ENCODE peak calls at places on chromosomes 1 and 21, in six cellular contexts. O is kidney tubule cell, F is lung, A is NCI-H1105, P is NAMALWA, G is heart left ventricle. E is an unnamed sample.

GRCh38 chr1:180042994-180043622 is 88.5 kb downstream of the CEP350 start:
- DNase-seq in F (no peak), A (no peak), G (no peak), O (no peak), P (no peak), E (no peak)

GRCh38 chr1:206112600-206113301 is 4.4 kb downstream of the AVPR1B start:
- DNase-seq in F (peak; percentile 61), A (no peak), G (no peak), O (peak; percentile 45), P (no peak), E (peak; percentile 21)

GRCh38 chr1:57013522-57013921 is 47.7 kb upstream of the C8B start:
- DNase-seq in F (no peak), G (no peak), P (no peak), A (no peak), O (peak; percentile 15), E (peak; percentile 5)

GRCh38 chr1:110230381-110231199 is 20.5 kb downstream of the KCNC4 start:
- DNase-seq in F (no peak), O (no peak), P (no peak), G (no peak), A (no peak), E (no peak)

GRCh38 chr1:10575616-10576015 is 100.9 kb downstream of the PEX14 start:
- DNase-seq in O (peak; percentile 83), A (no peak), P (no peak), G (no peak), F (no peak), E (peak; percentile 74)

GRCh38 chr1:170927955-170928850 is 7.1 kb upstream of the MROH9 start:
- DNase-seq in G (no peak), A (no peak), P (no peak), F (no peak), O (no peak), E (peak; percentile 7)

GRCh38 chr1:27868932-27869718 is 3.2 kb upstream of the THEMIS2 start:
- DNase-seq in O (no peak), G (no peak), F (no peak), A (no peak), P (peak; percentile 55), E (no peak)

GRCh38 chr1:7388141-7388487 is 383.0 kb upstream of the VAMP3 start:
- DNase-seq in A (no peak), G (peak; percentile 25), O (no peak), F (no peak), P (no peak), E (no peak)

GRCh38 chr1:243507001-243507671 is 251.3 kb downstream of the SDCCAG8 start:
- DNase-seq in A (no peak), G (no peak), F (no peak), O (no peak), P (no peak), E (no peak)

GRCh38 chr1:81598623-81599022 is 202.1 kb upstream of the ADGRL2 start:
- DNase-seq in G (no peak), A (no peak), F (no peak), O (no peak), P (no peak), E (no peak)

GRCh38 chr1:226061793-226062557 is 541 bp upstream of the H3-3A start:
- DNase-seq in P (peak; percentile 62), F (peak; percentile 75), A (peak; percentile 47), O (peak; percentile 87), G (peak; percentile 85), E (peak; percentile 47)

GRCh38 chr1:53172751-53173498 is 23.7 kb upstream of the CPT2 start:
- DNase-seq in G (no peak), O (peak; percentile 74), F (no peak), A (no peak), P (peak; percentile 74), E (peak; percentile 41)

GRCh38 chr21:25689226-25689625 is 45.5 kb downstream of the ATP5PF start:
- DNase-seq in F (no peak), O (peak; percentile 2), P (no peak), A (no peak), G (no peak), E (no peak)

GRCh38 chr1:224786533-224787249 is 142.8 kb upstream of the DNAH14 start:
- DNase-seq in F (no peak), O (no peak), G (no peak), P (no peak), A (no peak), E (no peak)

GRCh38 chr1:207883660-207884245 is 27.2 kb downstream of the CD34 start:
- DNase-seq in P (no peak), A (no peak), G (no peak), F (no peak), O (no peak), E (no peak)

GRCh38 chr1:239778221-239778813 is 313.4 kb upstream of the FMN2 start:
- DNase-seq in O (no peak), G (no peak), F (no peak), P (no peak), A (no peak), E (no peak)

GRCh38 chr1:203891950-203892349 is 30.6 kb downstream of the SNRPE start:
- DNase-seq in A (no peak), P (no peak), O (no peak), G (no peak), F (no peak), E (no peak)

GRCh38 chr1:223706077-223706988 is 6.0 kb upstream of the CAPN2 start:
- DNase-seq in A (peak; percentile 51), G (no peak), O (peak; percentile 81), P (no peak), F (peak; percentile 72), E (peak; percentile 81)

GRCh38 chr1:220498188-220498587 is 29.7 kb upstream of the MARK1 start:
- DNase-seq in A (no peak), G (no peak), F (no peak), P (no peak), O (peak; percentile 72), E (peak; percentile 44)

GRCh38 chr1:245654460-245655050 is 499.8 kb downstream of the KIF26B start:
- DNase-seq in F (no peak), O (no peak), G (no peak), A (no peak), P (no peak), E (no peak)

GRCh38 chr21:45170987-45171386 is 96.6 kb downstream of the ADARB1 start:
- DNase-seq in F (no peak), A (no peak), O (no peak), G (no peak), P (no peak), E (no peak)

GRCh38 chr1:163897401-163898169 is 575.8 kb downstream of the NUF2 start:
- DNase-seq in F (no peak), A (no peak), O (no peak), P (no peak), G (peak; percentile 19), E (no peak)

GRCh38 chr1:119453021-119453420 is 38.1 kb downstream of the HSD3B2 start:
- DNase-seq in O (peak; percentile 87), F (no peak), P (no peak), A (no peak), G (no peak), E (peak; percentile 69)

GRCh38 chr1:48099011-48099550 is 101.9 kb upstream of the TRABD2B start:
- DNase-seq in G (no peak), F (no peak), O (no peak), A (no peak), P (no peak), E (no peak)

GRCh38 chr1:24931481-24932221 is 1.6 kb upstream of the RUNX3 start:
- DNase-seq in O (no peak), F (no peak), P (no peak), A (no peak), G (no peak), E (no peak)

GRCh38 chr1:203328714-203329122 is 22.2 kb downstream of the FMOD start:
- DNase-seq in G (no peak), O (peak; percentile 83), F (no peak), A (peak; percentile 45), P (no peak), E (peak; percentile 76)

GRCh38 chr1:218816999-218817398 is 356.7 kb upstream of the LYPLAL1 start:
- DNase-seq in G (no peak), F (no peak), O (no peak), A (no peak), P (no peak), E (no peak)

GRCh38 chr21:34498623-34499022 is 13.4 kb downstream of the KCNE1 start:
- DNase-seq in G (no peak), F (no peak), A (peak; percentile 57), P (no peak), O (no peak), E (no peak)

GRCh38 chr1:204367956-204368355 is 8.2 kb upstream of the PLEKHA6 start:
- DNase-seq in P (no peak), O (no peak), F (no peak), A (no peak), G (no peak), E (no peak)

GRCh38 chr1:157107702-157108101 is 8.1 kb upstream of the ETV3L start:
- DNase-seq in A (no peak), P (no peak), F (no peak), G (no peak), O (no peak), E (no peak)

GRCh38 chr1:26234644-26235384 is 814 bp downstream of the CEP85 start:
- DNase-seq in G (no peak), F (no peak), P (peak; percentile 60), A (no peak), O (peak; percentile 32), E (no peak)

GRCh38 chr1:203673550-203674411 is 47.1 kb downstream of the ATP2B4 start:
- DNase-seq in P (peak; percentile 36), O (peak; percentile 91), G (peak; percentile 61), F (peak; percentile 51), A (no peak), E (peak; percentile 91)

GRCh38 chr1:14742181-14742980 is 143.9 kb downstream of the KAZN start:
- DNase-seq in G (no peak), F (no peak), O (peak; percentile 98), P (no peak), A (no peak), E (peak; percentile 99)

GRCh38 chr1:35561297-35561971 is 3.8 kb downstream of the NCDN start:
- DNase-seq in F (no peak), A (no peak), P (no peak), G (no peak), O (no peak), E (no peak)

GRCh38 chr21:41766051-41766882 is 585 bp downstream of the RIPK4 start:
- DNase-seq in O (peak; percentile 42), P (no peak), G (no peak), A (peak; percentile 10), F (no peak), E (no peak)

E was measured in renal cortical epithelial cell.